ENCODE peak calls at places on chromosomes 4 and X, in six cellular contexts. G, F, U, J, Q and V are unnamed samples. For H3K27me3, the result is how much of the 10 kb centered on the place peaks cover.

GRCh38 chr4:94338681-94339351 is 3.8 kb downstream of the HPGDS start:
- DNase-seq in G (no peak), Q (no peak), F (no peak), U (no peak), J (no peak), V (no peak)

GRCh38 chrX:133053854-133054565 is 42.9 kb downstream of the USP26 start:
- DNase-seq in Q (no peak), J (peak), U (no peak), F (peak), G (no peak), V (no peak)

GRCh38 chr4:108743021-108743420 is 19.8 kb downstream of the ETNPPL start:
- DNase-seq in F (no peak), J (no peak), U (peak), G (peak), Q (no peak), V (no peak)

GRCh38 chrX:86133761-86134160 is 14.5 kb upstream of the DACH2 start:
- DNase-seq in Q (peak), U (no peak), J (peak), G (no peak), F (no peak), V (no peak)

GRCh38 chr4:146333187-146333894 is 119.0 kb downstream of the REELD1 start:
- DNase-seq in U (no peak), Q (peak), F (peak), J (peak), G (peak), V (peak)

GRCh38 chr4:1405636-1406415 is 416 bp downstream of the NKX1-1 start:
- DNase-seq in F (no peak), J (no peak), G (peak), U (no peak), Q (no peak), V (no peak)

GRCh38 chrX:114932550-114932949 is 84.9 kb downstream of the IL13RA2 start:
- DNase-seq in Q (no peak), U (no peak), F (no peak), G (no peak), J (no peak), V (no peak)

GRCh38 chr4:186037692-186038658 is 31.0 kb upstream of the TLR3 start:
- DNase-seq in Q (peak), U (peak), F (peak), J (peak), G (peak), V (peak)

GRCh38 chr4:158535130-158535614 is 13.5 kb downstream of the RXFP1 start:
- DNase-seq in F (peak), G (no peak), U (no peak), Q (peak), J (peak), V (no peak)

GRCh38 chr4:56112377-56112776 is 163.6 kb downstream of the CEP135 start:
- DNase-seq in F (no peak), U (no peak), Q (no peak), G (no peak), J (no peak), V (no peak)

GRCh38 chr4:23930750-23931488 is 41.1 kb upstream of the PPARGC1A start:
- DNase-seq in J (peak), U (peak), G (no peak), F (no peak), Q (peak), V (no peak)

GRCh38 chr4:2290974-2291704 is 29.2 kb upstream of the MXD4 start:
- DNase-seq in U (peak), J (no peak), F (no peak), Q (no peak), G (peak), V (no peak)

GRCh38 chr4:52915730-52916129 is 53.6 kb downstream of the RASL11B start:
- DNase-seq in G (peak), Q (peak), F (peak), U (no peak), J (no peak), V (no peak)

DNA sequence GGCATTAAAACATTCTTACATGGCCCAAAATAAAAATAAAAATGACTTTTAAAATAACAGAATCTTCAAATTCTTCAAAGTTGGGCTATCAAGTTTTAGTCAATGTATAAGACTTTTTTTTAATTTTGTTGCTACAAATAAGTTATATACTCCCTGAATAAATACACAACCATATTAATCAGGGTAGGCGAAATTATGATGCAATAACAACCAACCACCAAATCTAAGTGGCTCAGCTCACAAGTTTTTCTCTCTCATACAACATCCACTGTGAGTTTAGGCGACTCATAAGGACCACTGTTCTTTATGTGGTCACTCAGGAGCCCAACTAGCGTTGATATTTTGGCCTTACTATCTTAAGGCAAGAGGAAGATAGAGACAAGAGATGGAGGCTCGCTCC is 11.2 kb downstream of the NEUROG2 start:
- DNase-seq in U (no peak), Q (no peak), G (no peak), J (no peak), F (no peak), V (no peak)
- H3K27me3 ChIP-seq in U (under half), Q (half or more), G (half or more), J (under half), F (under half), V (under half)

DNA sequence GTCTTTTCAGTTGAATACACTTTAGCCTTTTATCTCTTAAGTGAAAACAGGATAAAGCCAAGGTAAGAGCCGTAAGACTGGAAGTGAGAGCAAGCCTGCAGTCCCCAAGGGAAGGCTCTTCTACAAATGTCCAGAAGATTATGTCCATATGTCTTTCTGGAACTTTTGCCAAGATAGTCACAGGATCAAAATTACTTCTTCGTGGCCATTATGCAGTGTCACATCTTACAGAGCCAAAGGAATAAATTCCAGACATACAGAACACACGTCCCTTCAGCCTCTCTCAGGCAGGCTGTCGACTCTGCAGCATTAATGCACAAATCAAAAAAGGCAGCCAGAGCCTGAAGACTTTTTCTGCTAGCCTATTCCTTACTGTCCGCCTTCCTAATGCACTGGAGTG is 10.9 kb upstream of the GATB start:
- DNase-seq in G (no peak), J (no peak), F (no peak), U (no peak), Q (peak), V (no peak)
- H3K27me3 ChIP-seq in G (half or more), J (under half), F (under half), U (under half), Q (under half), V (under half)

GRCh38 chrX:151919610-151920009 is 6.9 kb downstream of the MAGEA4 start:
- DNase-seq in G (no peak), F (no peak), Q (no peak), U (no peak), J (no peak), V (no peak)
- H3K27me3 ChIP-seq in G (under half), F (under half), Q (under half), U (under half), J (under half), V (under half)

GRCh38 chrX:150199803-150200202 is 163.3 kb upstream of the MAMLD1 start:
- DNase-seq in U (no peak), F (no peak), Q (no peak), J (no peak), G (no peak), V (no peak)
- H3K27me3 ChIP-seq in U (under half), F (under half), Q (under half), J (under half), G (half or more), V (under half)

GRCh38 chr4:82780398-82781231 is 18.0 kb downstream of the SCD5 start:
- DNase-seq in J (peak), Q (peak), G (no peak), U (peak), F (peak), V (no peak)
- H3K27me3 ChIP-seq in J (under half), Q (under half), G (under half), U (under half), F (under half), V (under half)

GRCh38 chr4:8701101-8702019 is 108.8 kb downstream of the CPZ start:
- DNase-seq in J (no peak), G (no peak), F (no peak), U (peak), Q (no peak), V (no peak)
- H3K27me3 ChIP-seq in J (under half), G (under half), F (under half), U (under half), Q (under half), V (under half)

GRCh38 chr4:153679476-153679875 is 4.6 kb upstream of the TLR2 start:
- DNase-seq in J (no peak), F (no peak), Q (no peak), G (no peak), U (no peak), V (no peak)

GRCh38 chr4:153684182-153685073 is at the start of gene TLR2:
- DNase-seq in F (peak), G (peak), Q (peak), U (peak), J (peak), V (no peak)

GRCh38 chr4:153683763-153684181 is 308 bp upstream of the TLR2 start:
- DNase-seq in G (no peak), F (no peak), U (no peak), J (no peak), Q (no peak), V (no peak)
- H3K27me3 ChIP-seq in G (under half), F (under half), U (under half), J (under half), Q (half or more), V (under half)

GRCh38 chr4:8783736-8784135 is 87.9 kb downstream of the HMX1 start:
- DNase-seq in F (no peak), Q (no peak), J (no peak), U (no peak), G (no peak), V (no peak)
- H3K27me3 ChIP-seq in F (under half), Q (under half), J (under half), U (under half), G (under half), V (under half)